ENCODE peak calls at places on chromosomes 3 and 15, in seven cellular contexts. S, F, Q, Z, W, J and A are unnamed samples.

GRCh38 chr15:41104234-41104633 is 11.8 kb downstream of the INO80 start:
- DNase-seq in F (no peak), Q (no peak), W (no peak), S (peak), J (peak), Z (no peak), A (no peak)

GRCh38 chr3:180011927-180012326 is 24.8 kb downstream of the PEX5L start:
- DNase-seq in W (no peak), Z (no peak), Q (no peak), F (no peak), J (no peak), S (no peak), A (no peak)

GRCh38 chr15:64251121-64251520 is 88.3 kb upstream of the PPIB start:
- DNase-seq in J (no peak), Z (no peak), Q (no peak), S (no peak), F (no peak), W (no peak), A (no peak)

GRCh38 chr3:103706671-103707070 is 1271.9 kb downstream of the ZPLD1 start:
- DNase-seq in Z (no peak), W (no peak), S (no peak), Q (no peak), F (no peak), J (no peak), A (no peak)

GRCh38 chr3:61936344-61936937 is 375.1 kb downstream of the PTPRG start:
- DNase-seq in Q (peak), J (no peak), S (no peak), W (no peak), Z (no peak), F (no peak), A (peak)

GRCh38 chr3:21544076-21544462 is 206.9 kb downstream of the ZNF385D start:
- DNase-seq in F (no peak), S (no peak), W (no peak), Q (no peak), Z (no peak), J (no peak), A (peak)

GRCh38 chr3:135516143-135516542 is 449.4 kb upstream of the PPP2R3A start:
- DNase-seq in Q (peak), W (no peak), Z (no peak), F (peak), S (no peak), J (no peak), A (peak)

GRCh38 chr3:102106421-102107097 is 257.2 kb downstream of the NFKBIZ start:
- DNase-seq in J (peak), Q (no peak), S (no peak), Z (no peak), W (no peak), F (peak), A (no peak)

GRCh38 chr3:12869025-12869695 is 27.8 kb upstream of the RPL32 start:
- DNase-seq in F (no peak), J (no peak), S (no peak), W (no peak), Z (no peak), Q (no peak), A (peak)

GRCh38 chr3:58298189-58298588 is 7.9 kb upstream of the RPP14 start:
- DNase-seq in Z (no peak), F (no peak), W (no peak), S (no peak), Q (no peak), J (no peak), A (no peak)

GRCh38 chr15:24933716-24934115 is 21.1 kb upstream of the SNRPN start:
- DNase-seq in F (no peak), Z (no peak), W (no peak), J (no peak), Q (no peak), S (no peak), A (no peak)

GRCh38 chr3:42257007-42257406 is 9.0 kb downstream of the CCK start:
- DNase-seq in Z (no peak), F (no peak), W (no peak), Q (no peak), S (peak), J (no peak), A (no peak)

GRCh38 chr3:141913150-141913811 is 36.8 kb downstream of the ATP1B3 start:
- DNase-seq in F (peak), W (peak), Q (peak), Z (peak), S (peak), J (no peak), A (peak)

GRCh38 chr3:141737828-141738635 is at the start of gene RNF7:
- DNase-seq in Q (peak), W (peak), F (peak), J (peak), S (peak), Z (peak), A (peak)

GRCh38 chr15:43799209-43799944 is 643 bp downstream of the SERINC4 start:
- DNase-seq in Z (peak), F (no peak), S (no peak), W (no peak), J (no peak), Q (peak), A (no peak)

GRCh38 chr3:5149306-5149880 is 27.3 kb downstream of the ARL8B start:
- DNase-seq in Q (no peak), J (no peak), W (no peak), S (no peak), Z (no peak), F (no peak), A (no peak)

GRCh38 chr15:58453931-58454793 is 22.4 kb downstream of the LIPC start:
- DNase-seq in F (no peak), S (no peak), Z (no peak), W (no peak), Q (no peak), J (no peak), A (no peak)